ENCODE peak calls at places on chromosome 1, in six cellular contexts. N is GM04504; S is T-helper 17 cell; J is activated naive CD8-positive, alpha-beta T cell treated with anti-CD3 and anti-CD28 coated beads, Interleukin-2, amount 50 U/mL, for 24 hours; R is effector memory CD4-positive, alpha-beta T cell; D is Kasumi-1. M is an unnamed sample.

GRCh38 chr1:147699686-147700041 is 29.3 kb upstream of the ACP6 start:
- DNase-seq in N (no peak), S (no peak), J (no peak), R (no peak), D (no peak), M (no peak)

GRCh38 chr1:109253803-109254620 is 4.7 kb downstream of the CELSR2 start:
- DNase-seq in N (no peak), S (no peak), J (no peak), R (no peak), D (no peak), M (no peak)

GRCh38 chr1:31730336-31731048 is 26.7 kb upstream of the COL16A1 start:
- DNase-seq in N (no peak), S (no peak), J (no peak), R (no peak), D (no peak), M (no peak)

GRCh38 chr1:156103521-156103947 is 11.0 kb upstream of the LMNA start:
- DNase-seq in N (peak; percentile 62), S (no peak), J (peak; percentile 64), R (peak; percentile 39), D (no peak), M (no peak)

GRCh38 chr1:41492341-41492848 is 7.9 kb upstream of the EDN2 start:
- DNase-seq in N (no peak), S (no peak), J (peak; percentile 67), R (no peak), D (peak; percentile 73), M (no peak)

GRCh38 chr1:68101829-68102228 is 51.4 kb upstream of the DIRAS3 start:
- DNase-seq in N (no peak), S (no peak), J (no peak), R (no peak), D (no peak), M (no peak)

GRCh38 chr1:119075614-119076013 is 64.8 kb downstream of the WARS2 start:
- DNase-seq in N (peak; percentile 53), S (no peak), J (no peak), R (no peak), D (no peak), M (no peak)

GRCh38 chr1:213983589-213984386 is 4.0 kb upstream of the PROX1 start:
- DNase-seq in N (no peak), S (no peak), J (no peak), R (no peak), D (no peak), M (no peak)

GRCh38 chr1:150161747-150162581 is 12.2 kb downstream of the PLEKHO1 start:
- DNase-seq in N (no peak), S (no peak), J (no peak), R (no peak), D (peak; percentile 35), M (no peak)

GRCh38 chr1:99180343-99180808 is 83.9 kb upstream of the PLPPR4 start:
- DNase-seq in N (peak; percentile 47), S (peak; percentile 51), J (peak; percentile 59), R (no peak), D (peak; percentile 86), M (no peak)

GRCh38 chr1:41811978-41812852 is 106.5 kb downstream of the HIVEP3 start:
- DNase-seq in N (peak; percentile 71), S (peak; percentile 47), J (peak; percentile 63), R (no peak), D (peak; percentile 78), M (no peak)

GRCh38 chr1:6477039-6477820 is 11.3 kb upstream of the TNFRSF25 start:
- DNase-seq in N (no peak), S (no peak), J (no peak), R (no peak), D (no peak), M (no peak)

GRCh38 chr1:33433509-33434362 is 2.8 kb upstream of the PHC2 start:
- DNase-seq in N (peak; percentile 100), S (no peak), J (no peak), R (no peak), D (peak; percentile 94), M (peak; percentile 19)

GRCh38 chr1:221343106-221343505 is 398.8 kb downstream of the DUSP10 start:
- DNase-seq in N (no peak), S (no peak), J (no peak), R (no peak), D (no peak), M (no peak)